ENCODE peak calls at places on chromosomes 1 and 21, in ten cellular contexts. Y, O, T, N, S, H, A, R, M and D are unnamed samples.

GRCh38 chr1:228452194-228453021 is 34.8 kb upstream of the RNF187 start:
- DNase-seq in A (peak; percentile 25), T (no peak), Y (no peak), O (peak; percentile 24), S (no peak), M (no peak), N (no peak), R (no peak), H (no peak), D (peak; percentile 58)

GRCh38 chr21:16969636-16970035 is 543.2 kb upstream of the CXADR start:
- DNase-seq in R (no peak), Y (no peak), S (no peak), H (no peak), O (no peak), N (no peak), T (no peak), A (no peak), M (no peak), D (no peak)

GRCh38 chr1:8711161-8711560 is 106.3 kb downstream of the RERE start:
- DNase-seq in M (no peak), H (no peak), N (no peak), S (no peak), R (no peak), T (no peak), O (peak; percentile 20), Y (no peak), A (peak; percentile 39), D (no peak)

GRCh38 chr1:225757927-225758460 is 19.6 kb upstream of the SRP9 start:
- DNase-seq in S (no peak), T (no peak), R (no peak), M (no peak), H (no peak), N (no peak), O (no peak), Y (no peak), A (no peak), D (no peak)

GRCh38 chr1:117095237-117095636 is 26.3 kb downstream of the TRIM45 start:
- DNase-seq in A (peak; percentile 93), M (no peak), S (peak; percentile 71), T (no peak), N (no peak), Y (peak; percentile 25), H (no peak), R (no peak), O (no peak), D (no peak)

GRCh38 chr1:199272107-199272506 is 633.3 kb downstream of the PTPRC start:
- DNase-seq in S (peak; percentile 87), H (no peak), R (no peak), N (no peak), A (peak; percentile 97), Y (no peak), M (no peak), T (no peak), O (no peak), D (no peak)

GRCh38 chr1:214637722-214638473 is 34.9 kb downstream of the CENPF start:
- DNase-seq in A (peak; percentile 50), M (no peak), R (no peak), O (peak; percentile 48), Y (peak; percentile 32), H (peak; percentile 31), T (no peak), N (peak; percentile 55), S (no peak), D (peak; percentile 41)

GRCh38 chr21:32457360-32457840 is 44.9 kb downstream of the EVA1C start:
- DNase-seq in A (no peak), T (no peak), Y (no peak), O (no peak), R (no peak), M (peak; percentile 63), H (no peak), N (no peak), S (no peak), D (no peak)

GRCh38 chr21:15761508-15762100 is 31.8 kb downstream of the USP25 start:
- DNase-seq in N (no peak), S (no peak), M (no peak), A (no peak), R (no peak), Y (no peak), O (no peak), H (no peak), T (no peak), D (no peak)

GRCh38 chr1:43058545-43059360 is 100.1 kb upstream of the SLC2A1 start:
- DNase-seq in S (no peak), A (peak; percentile 60), O (peak; percentile 10), M (no peak), Y (no peak), H (no peak), T (no peak), R (peak; percentile 32), N (peak; percentile 69), D (peak; percentile 57)

GRCh38 chr1:17189632-17190525 is 15.0 kb upstream of the PADI1 start:
- DNase-seq in A (peak; percentile 99), Y (no peak), N (peak; percentile 65), H (no peak), M (no peak), T (no peak), O (no peak), S (peak; percentile 93), R (no peak), D (peak; percentile 97)

GRCh38 chr1:29426701-29427279 is 190.5 kb downstream of the PTPRU start:
- DNase-seq in S (no peak), A (no peak), R (no peak), O (no peak), H (no peak), Y (no peak), N (no peak), M (peak; percentile 41), T (no peak), D (no peak)

GRCh38 chr1:119040489-119040888 is 52.3 kb upstream of the TBX15 start:
- DNase-seq in A (no peak), H (no peak), T (no peak), R (no peak), O (no peak), N (no peak), S (no peak), Y (no peak), M (no peak), D (no peak)

GRCh38 chr1:8159470-8160024 is 133.4 kb upstream of the ERRFI1 start:
- DNase-seq in H (no peak), A (no peak), M (no peak), Y (no peak), O (peak; percentile 38), S (no peak), R (no peak), N (no peak), T (no peak), D (no peak)

GRCh38 chr1:2150836-2151235 is 43.7 kb downstream of the FAAP20 start:
- DNase-seq in M (no peak), N (no peak), S (no peak), O (no peak), A (no peak), Y (no peak), H (no peak), R (no peak), T (no peak), D (no peak)

GRCh38 chr1:228750915-228751314 is 15.6 kb downstream of the RHOU start:
- DNase-seq in A (no peak), N (no peak), S (no peak), Y (no peak), H (no peak), O (no peak), R (no peak), M (no peak), T (no peak), D (no peak)

GRCh38 chr1:19476440-19477190 is 8.7 kb downstream of the CAPZB start:
- DNase-seq in Y (no peak), T (no peak), A (peak; percentile 59), H (no peak), S (no peak), M (peak; percentile 61), N (no peak), R (no peak), O (peak; percentile 82), D (no peak)

GRCh38 chr1:53943090-53943489 is 2.4 kb downstream of the IFT25 start:
- DNase-seq in R (no peak), T (no peak), M (no peak), H (no peak), S (no peak), N (no peak), Y (no peak), A (no peak), O (no peak), D (no peak)

GRCh38 chr1:101833312-101833711 is 163.4 kb downstream of the OLFM3 start:
- DNase-seq in Y (no peak), O (no peak), H (no peak), M (no peak), N (no peak), S (no peak), A (peak; percentile 2), R (no peak), T (no peak), D (peak; percentile 65)

GRCh38 chr1:160209041-160209655 is 4.0 kb downstream of the PEA15 start:
- DNase-seq in H (no peak), M (no peak), S (no peak), T (no peak), A (peak; percentile 14), N (no peak), R (no peak), O (no peak), Y (no peak), D (no peak)

GRCh38 chr1:23718482-23718881 is 24.8 kb upstream of the ELOA start:
- DNase-seq in O (no peak), R (no peak), T (no peak), A (peak; percentile 39), M (no peak), N (peak; percentile 91), Y (no peak), H (no peak), S (no peak), D (peak; percentile 56)

GRCh38 chr1:73327998-73328397 is 870.0 kb downstream of the LRRIQ3 start:
- DNase-seq in M (no peak), T (no peak), A (no peak), Y (no peak), H (no peak), S (no peak), O (no peak), R (no peak), N (no peak), D (no peak)

GRCh38 chr1:76640092-76640491 is 227.2 kb upstream of the ST6GALNAC5 start:
- DNase-seq in M (no peak), R (no peak), S (no peak), H (no peak), O (peak; percentile 3), T (no peak), Y (no peak), A (peak; percentile 17), N (no peak), D (peak; percentile 26)

GRCh38 chr21:15732290-15732995 is 2.7 kb downstream of the USP25 start:
- DNase-seq in N (no peak), O (peak; percentile 68), A (peak; percentile 51), T (no peak), S (no peak), M (no peak), Y (no peak), R (no peak), H (peak; percentile 18), D (peak; percentile 13)

GRCh38 chr1:117606608-117607261 is 887 bp downstream of the TENT5C start:
- DNase-seq in T (peak; percentile 34), Y (no peak), H (peak; percentile 76), A (peak; percentile 45), M (peak; percentile 37), O (peak; percentile 67), N (peak; percentile 77), R (peak; percentile 30), S (no peak), D (no peak)

GRCh38 chr21:16797530-16797929 is 715.3 kb upstream of the CXADR start:
- DNase-seq in R (no peak), Y (no peak), A (no peak), H (no peak), S (no peak), T (no peak), O (no peak), N (no peak), M (no peak), D (no peak)

GRCh38 chr1:24996456-24996855 is 66.4 kb upstream of the RUNX3 start:
- DNase-seq in T (no peak), R (no peak), A (no peak), N (no peak), M (no peak), H (no peak), Y (no peak), S (no peak), O (no peak), D (no peak)

GRCh38 chr1:172938676-172939075 is 112.1 kb downstream of the TNFSF18 start:
- DNase-seq in H (no peak), Y (no peak), M (no peak), A (peak; percentile 63), O (no peak), N (no peak), R (no peak), T (no peak), S (peak; percentile 61), D (no peak)